ENCODE peak calls at places on chromosomes 1 and 21, in eight cellular contexts. T, K, Q, B, G, A, H and L are unnamed samples.
A peak's percentile ranks its signal among the peaks of the same experiment; 100 is the strongest.

GRCh38 chr1:80582980-80583379 is 1217.8 kb upstream of the ADGRL2 start:
- DNase-seq in A (no peak), T (no peak), Q (no peak), K (no peak), H (no peak), B (no peak), G (no peak), L (no peak)

GRCh38 chr1:111690306-111690617 is 48.9 kb downstream of the INKA2 start:
- DNase-seq in H (no peak), Q (peak; percentile 29), B (no peak), G (peak; percentile 87), K (no peak), T (peak; percentile 91), A (peak; percentile 62), L (no peak)

GRCh38 chr1:99457381-99458165 is 188.3 kb upstream of the PALMD start:
- DNase-seq in K (no peak), B (no peak), Q (no peak), G (no peak), A (no peak), T (peak; percentile 89), H (no peak), L (no peak)

GRCh38 chr1:179447489-179447888 is 81.7 kb downstream of the AXDND1 start:
- DNase-seq in Q (no peak), A (no peak), T (peak; percentile 2), G (no peak), B (no peak), K (peak; percentile 30), H (no peak), L (no peak)

GRCh38 chr21:42254631-42255030 is 35.7 kb downstream of the ABCG1 start:
- DNase-seq in B (no peak), T (no peak), H (no peak), K (no peak), Q (no peak), G (no peak), A (no peak), L (no peak)

GRCh38 chr1:225825606-225826005 is 15.7 kb downstream of the EPHX1 start:
- DNase-seq in T (no peak), K (no peak), Q (no peak), A (peak; percentile 45), G (peak; percentile 56), B (no peak), H (no peak), L (no peak)

GRCh38 chr1:9145021-9145668 is 16.2 kb upstream of the GPR157 start:
- DNase-seq in T (peak; percentile 81), H (no peak), K (no peak), G (no peak), A (no peak), B (no peak), Q (no peak), L (no peak)

GRCh38 chr1:229819091-229819490 is 193.0 kb downstream of the URB2 start:
- DNase-seq in T (no peak), B (no peak), K (no peak), H (no peak), A (no peak), G (no peak), Q (no peak), L (no peak)

GRCh38 chr1:8464987-8465386 is 147.1 kb downstream of the SLC45A1 start:
- DNase-seq in A (no peak), T (peak; percentile 74), H (no peak), Q (no peak), B (no peak), K (peak; percentile 45), G (no peak), L (no peak)

GRCh38 chr1:46285730-46286477 is 17.5 kb downstream of the LRRC41 start:
- DNase-seq in G (no peak), B (no peak), K (peak; percentile 43), T (no peak), A (no peak), Q (no peak), H (no peak), L (no peak)

GRCh38 chr1:16430598-16430997 is 6.6 kb downstream of the SPATA21 start:
- DNase-seq in H (no peak), B (no peak), G (no peak), Q (no peak), T (no peak), K (peak; percentile 50), A (no peak), L (no peak)

GRCh38 chr1:160779662-160780397 is 16.1 kb upstream of the LY9 start:
- DNase-seq in G (no peak), A (peak; percentile 23), K (peak; percentile 82), B (no peak), H (no peak), T (no peak), Q (no peak), L (no peak)

GRCh38 chr1:41578712-41579335 is 94.3 kb upstream of the EDN2 start:
- DNase-seq in T (peak; percentile 30), H (no peak), Q (no peak), B (no peak), A (peak; percentile 55), K (peak; percentile 29), G (no peak), L (peak; percentile 44)

GRCh38 chr1:231814031-231814430 is 187.4 kb downstream of the DISC1 start:
- DNase-seq in A (no peak), H (no peak), Q (no peak), B (no peak), K (no peak), G (no peak), T (no peak), L (no peak)

GRCh38 chr1:173266845-173267244 is 59.7 kb upstream of the TNFSF4 start:
- DNase-seq in T (no peak), A (no peak), Q (no peak), G (no peak), K (no peak), H (no peak), B (no peak), L (no peak)

GRCh38 chr1:165073402-165074007 is 283.0 kb downstream of the LMX1A start:
- DNase-seq in K (peak; percentile 38), H (no peak), Q (no peak), B (no peak), G (no peak), A (no peak), T (peak; percentile 56), L (no peak)

GRCh38 chr1:71641013-71641412 is 560.2 kb upstream of the ZRANB2 start:
- DNase-seq in G (no peak), H (no peak), B (no peak), Q (no peak), K (no peak), A (no peak), T (no peak), L (no peak)

GRCh38 chr1:4110888-4111287 is 210.8 kb upstream of the C1orf174 start:
- DNase-seq in B (no peak), Q (no peak), K (no peak), H (no peak), T (no peak), G (peak; percentile 40), A (no peak), L (no peak)

GRCh38 chr1:41977329-41977728 is 58.6 kb upstream of the HIVEP3 start:
- DNase-seq in A (no peak), B (no peak), T (no peak), Q (no peak), K (no peak), G (no peak), H (no peak), L (no peak)

GRCh38 chr21:21103692-21104091 is 105.5 kb downstream of the NCAM2 start:
- DNase-seq in K (no peak), H (no peak), B (no peak), G (no peak), A (no peak), Q (no peak), T (no peak), L (no peak)

GRCh38 chr1:199561334-199561733 is 466.2 kb upstream of the NR5A2 start:
- DNase-seq in A (no peak), T (no peak), B (no peak), H (no peak), G (no peak), Q (no peak), K (no peak), L (no peak)

GRCh38 chr1:203512830-203513578 is 19.1 kb downstream of the OPTC start:
- DNase-seq in T (peak; percentile 97), Q (peak; percentile 41), K (peak; percentile 18), A (no peak), G (peak; percentile 91), H (no peak), B (no peak), L (peak; percentile 79)

GRCh38 chr1:48611841-48612240 is 139.8 kb upstream of the SPATA6 start:
- DNase-seq in A (no peak), Q (no peak), T (no peak), B (no peak), K (no peak), H (no peak), G (no peak), L (no peak)

GRCh38 chr1:206705744-206706297 is 21.1 kb downstream of the MAPKAPK2 start:
- DNase-seq in B (no peak), Q (no peak), T (no peak), A (no peak), G (peak; percentile 69), K (no peak), H (no peak), L (no peak)
- H3K4me1 ChIP-seq in B (peaks cover 100% of the 10 kb centered on the region), Q (peaks cover 47% of the 10 kb centered on the region), T (peaks cover 31% of the 10 kb centered on the region), A (peaks cover 87% of the 10 kb centered on the region), G (peaks cover 81% of the 10 kb centered on the region), K (peaks cover 19% of the 10 kb centered on the region), H (peaks cover 60% of the 10 kb centered on the region), L (no peaks in the 10 kb centered on the region)

GRCh38 chr1:25829046-25829445 is 9.3 kb downstream of the MTFR1L start:
- DNase-seq in G (no peak), T (no peak), K (no peak), B (no peak), H (no peak), A (no peak), Q (no peak), L (no peak)
- H3K27ac ChIP-seq in G (no peak overlapping the region), T (no peak overlapping the region), K (no peak overlapping the region), B (no peak overlapping the region), H (no peak overlapping the region), A (no peak overlapping the region), Q (no peak overlapping the region), L (no peak overlapping the region)

DNA sequence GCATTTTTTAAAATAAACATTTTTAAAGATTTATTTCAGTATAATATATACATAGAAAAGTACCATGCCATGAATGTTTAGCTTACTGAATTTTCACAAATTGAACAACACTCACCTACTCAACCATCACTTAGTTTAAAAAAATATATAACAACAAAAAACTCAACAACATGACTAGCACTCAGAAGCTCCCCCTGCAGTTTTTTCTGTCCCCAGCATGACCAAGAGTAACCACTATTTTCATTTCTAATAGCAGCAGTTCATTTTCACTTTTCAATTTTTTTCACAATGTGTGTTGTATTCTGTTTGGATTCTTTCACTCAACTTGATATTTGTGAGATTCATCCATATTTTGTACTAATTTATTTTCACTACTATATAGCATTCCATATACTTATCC is 162.3 kb upstream of the POGK start:
- DNase-seq in Q (no peak), B (no peak), T (no peak), G (no peak), H (no peak), K (no peak), A (no peak), L (no peak)
- TF ChIP-seq CTCF in Q (no peak), B (no peak), T (no peak), G (no peak), H (peak; percentile 8), K (no peak), A (no peak), L (no peak)

DNA sequence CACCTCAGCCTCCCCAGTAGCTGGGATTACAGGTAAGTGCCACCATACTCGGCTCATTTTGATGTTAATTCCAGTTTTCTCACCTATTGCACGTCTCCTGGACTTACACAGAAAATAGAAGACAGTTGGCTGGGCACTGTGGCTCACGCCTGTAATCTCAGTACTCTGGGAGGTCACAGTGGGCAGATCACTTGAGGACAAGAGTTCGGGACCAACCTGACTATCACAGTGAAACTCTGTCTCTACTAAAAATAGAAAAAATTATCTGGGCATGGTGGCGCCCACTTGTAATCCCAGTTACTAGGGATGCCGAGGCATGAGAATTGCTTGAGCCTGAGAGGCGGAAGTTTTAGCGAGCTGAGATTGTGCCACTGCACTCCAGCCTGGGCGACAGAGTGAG is 44.1 kb downstream of the DYRK1A start:
- DNase-seq in Q (no peak), T (no peak), A (no peak), B (no peak), G (no peak), K (no peak), H (no peak), L (no peak)
- H3K4me1 ChIP-seq in Q (peaks cover 70% of the 10 kb centered on the region), T (peaks cover 28% of the 10 kb centered on the region), A (peaks cover 60% of the 10 kb centered on the region), B (peaks cover 99% of the 10 kb centered on the region), G (peaks cover 66% of the 10 kb centered on the region), K (peaks cover 28% of the 10 kb centered on the region), H (peaks cover 53% of the 10 kb centered on the region), L (peaks cover 80% of the 10 kb centered on the region)